ENCODE peak calls at places on chromosomes 6 and 20, in five cellular contexts. O is GM12878, K is H1, V is K562, W is SK-N-SH. J is an unnamed sample.
A peak's percentile ranks its signal among the peaks of the same experiment; 100 is the strongest.

GRCh38 chr6:7204726-7205125 is 97.0 kb downstream of the RREB1 start:
- DNase-seq in O (no peak), K (no peak), V (no peak), W (no peak), J (no peak)

GRCh38 chr6:157376241-157376640 is 4.7 kb upstream of the ZDHHC14 start:
- DNase-seq in O (no peak), K (no peak), V (no peak), W (no peak), J (no peak)

GRCh38 chr6:30615219-30615957 is 1.7 kb downstream of the PPP1R10 start:
- DNase-seq in O (no peak), K (peak; percentile 73), V (no peak), W (no peak), J (no peak)

GRCh38 chr6:45592991-45593390 is 215.3 kb upstream of the SUPT3H start:
- DNase-seq in O (no peak), K (no peak), V (no peak), W (no peak), J (no peak)

GRCh38 chr6:155264704-155265320 is 999 bp downstream of the CLDN20 start:
- DNase-seq in O (no peak), K (no peak), V (no peak), W (peak; percentile 73), J (no peak)

GRCh38 chr6:170535002-170535401 is 18.1 kb downstream of the PSMB1 start:
- DNase-seq in O (no peak), K (no peak), V (no peak), W (no peak), J (no peak)

GRCh38 chr6:110198561-110198960 is 18.3 kb downstream of the CDC40 start:
- DNase-seq in O (no peak), K (no peak), V (no peak), W (no peak), J (no peak)

GRCh38 chr6:24980507-24981384 is 45.0 kb upstream of the RIPOR2 start:
- DNase-seq in O (no peak), K (no peak), V (no peak), W (no peak), J (no peak)

GRCh38 chr6:155495011-155495768 is 39.6 kb upstream of the NOX3 start:
- DNase-seq in O (no peak), K (peak; percentile 53), V (no peak), W (peak; percentile 17), J (no peak)

GRCh38 chr6:13248953-13249432 is 79.3 kb downstream of the TBC1D7 start:
- DNase-seq in O (no peak), K (no peak), V (no peak), W (no peak), J (no peak)

GRCh38 chr6:39239527-39240154 is 10.4 kb upstream of the KCNK5 start:
- DNase-seq in O (no peak), K (no peak), V (no peak), W (no peak), J (no peak)

GRCh38 chr6:14211596-14211961 is 94.0 kb downstream of the CD83 start:
- DNase-seq in O (no peak), K (peak; percentile 33), V (peak; percentile 51), W (peak; percentile 61), J (peak; percentile 18)

GRCh38 chr6:35392773-35393672 is 50.7 kb downstream of the PPARD start:
- DNase-seq in O (no peak), K (no peak), V (peak; percentile 50), W (no peak), J (no peak)

GRCh38 chr6:106884576-106884975 is 90.0 kb downstream of the CD24 start:
- DNase-seq in O (no peak), K (no peak), V (no peak), W (no peak), J (no peak)

GRCh38 chr6:158168054-158168303 is at the start of gene SERAC1:
- DNase-seq in O (no peak), K (no peak), V (peak; percentile 97), W (peak; percentile 99), J (no peak)

GRCh38 chr6:8557019-8557748 is 121.8 kb upstream of the SLC35B3 start:
- DNase-seq in O (no peak), K (no peak), V (no peak), W (no peak), J (no peak)

GRCh38 chr6:17457405-17457804 is 64.0 kb downstream of the CAP2 start:
- DNase-seq in O (no peak), K (no peak), V (no peak), W (no peak), J (no peak)

GRCh38 chr6:164379786-164380185 is 929.6 kb downstream of the C6orf118 start:
- DNase-seq in O (no peak), K (no peak), V (no peak), W (no peak), J (no peak)

GRCh38 chr6:28769626-28770402 is 154.0 kb downstream of the TRIM27 start:
- DNase-seq in O (no peak), K (no peak), V (peak; percentile 61), W (no peak), J (no peak)

GRCh38 chr6:66930559-66931290 is 1223.7 kb upstream of the EYS start:
- DNase-seq in O (no peak), K (no peak), V (no peak), W (no peak), J (no peak)

GRCh38 chr6:141532211-141532610 is 600.5 kb upstream of the GJE1 start:
- DNase-seq in O (no peak), K (no peak), V (no peak), W (no peak), J (no peak)

GRCh38 chr6:16623733-16624132 is 137.5 kb downstream of the ATXN1 start:
- DNase-seq in O (no peak), K (no peak), V (no peak), W (no peak), J (no peak)

GRCh38 chr20:16760431-16761304 is 12.5 kb downstream of the OTOR start:
- DNase-seq in O (no peak), K (no peak), V (no peak), W (no peak), J (no peak)

GRCh38 chr6:90343581-90343980 is 46.9 kb upstream of the BACH2 start:
- DNase-seq in O (no peak), K (no peak), V (no peak), W (peak; percentile 20), J (no peak)

GRCh38 chr6:131687022-131687421 is 14.2 kb downstream of the OR2A4 start:
- DNase-seq in O (no peak), K (no peak), V (no peak), W (no peak), J (no peak)

GRCh38 chr6:95917034-95917433 is 98.7 kb upstream of the FUT9 start:
- DNase-seq in O (no peak), K (no peak), V (no peak), W (no peak), J (no peak)

GRCh38 chr6:92810913-92811312 is 608.4 kb downstream of the EPHA7 start:
- DNase-seq in O (peak; percentile 13), K (peak; percentile 19), V (peak; percentile 8), W (peak; percentile 47), J (no peak)

GRCh38 chr6:23106951-23107350 is 537.6 kb downstream of the HDGFL1 start:
- DNase-seq in O (no peak), K (no peak), V (no peak), W (no peak), J (no peak)

GRCh38 chr6:34056301-34056700 is 89.6 kb downstream of the GRM4 start:
- DNase-seq in O (no peak), K (peak; percentile 54), V (peak; percentile 97), W (no peak), J (peak; percentile 55)

GRCh38 chr20:986733-987355 is 15.3 kb downstream of the RSPO4 start:
- DNase-seq in O (no peak), K (no peak), V (no peak), W (no peak), J (no peak)

DNA sequence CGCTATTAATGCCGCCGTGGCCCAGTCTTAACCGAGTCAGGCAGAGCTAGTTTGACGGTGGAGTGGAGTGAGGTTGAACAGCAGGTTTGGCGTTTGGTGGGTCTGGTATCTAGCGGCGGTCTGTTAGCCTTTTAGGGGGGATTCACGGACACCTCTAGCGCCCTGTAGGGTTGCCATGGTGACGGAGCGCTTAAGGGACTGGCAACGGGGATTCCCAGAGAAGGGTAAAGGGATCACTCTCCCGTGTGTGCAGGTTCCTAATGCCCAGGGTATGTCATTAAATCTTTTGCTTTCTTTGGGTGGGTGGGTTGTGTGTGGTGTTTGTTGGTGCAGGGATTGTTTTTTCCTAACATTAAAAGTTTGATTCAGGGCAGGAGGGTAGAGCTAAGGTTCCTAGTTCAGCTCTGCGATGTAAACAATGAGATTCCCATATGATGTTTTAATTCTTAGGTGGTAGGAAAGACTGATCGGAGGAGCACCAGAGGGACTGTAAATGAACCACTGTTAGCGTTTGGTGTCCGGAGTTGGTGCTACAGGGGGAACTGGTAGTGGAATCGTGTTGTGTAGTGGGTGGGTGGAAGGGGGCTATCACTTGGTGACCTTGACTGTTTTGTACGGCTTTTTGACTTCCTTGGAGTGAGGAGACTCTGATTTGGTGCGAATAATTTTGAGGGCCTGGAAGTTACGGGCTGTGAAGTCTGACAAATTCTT is 4.9 kb downstream of the BRD2 start:
- DNase-seq in O (no peak), K (no peak), V (peak; percentile 58), W (no peak), J (no peak)
- TF ChIP-seq TAF1 in O (no peak), K (no peak), V (no peak), W (no peak), J (no peak)

DNA sequence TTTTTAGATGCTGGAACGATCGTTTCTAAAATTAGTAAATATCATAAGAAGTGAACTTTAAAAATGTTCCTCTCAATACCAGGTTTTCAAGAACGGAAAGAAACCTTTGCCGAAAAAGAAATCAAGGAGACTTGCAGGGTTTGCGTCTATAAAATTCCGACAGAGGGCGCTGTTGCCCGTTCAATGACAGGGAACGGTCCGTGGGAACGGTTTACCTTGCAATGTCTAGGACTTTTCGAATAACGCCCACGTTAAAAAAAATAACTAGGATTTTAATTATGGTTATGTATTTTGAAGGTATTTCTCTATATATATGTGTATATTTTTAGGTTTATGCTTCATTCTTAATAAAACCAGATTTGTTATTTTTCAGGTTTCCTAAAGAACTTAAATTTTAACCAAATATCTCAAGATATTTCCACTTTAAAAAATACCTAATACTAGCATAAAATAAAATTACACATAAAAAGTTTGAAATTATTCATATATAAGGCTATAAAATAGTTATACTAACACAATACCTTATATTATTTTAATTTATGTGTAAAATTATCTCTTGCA is 2.5 kb upstream of the TFAP2B start:
- DNase-seq in O (peak; percentile 19), K (no peak), V (peak; percentile 85), W (peak; percentile 63), J (no peak)
- TF ChIP-seq TAF1 in O (no peak), K (no peak), V (no peak), W (no peak), J (no peak)

GRCh38 chr6:85473748-85474147 is 23.9 kb downstream of the NT5E start:
- DNase-seq in O (no peak), K (no peak), V (no peak), W (no peak), J (no peak)
- TF ChIP-seq TAF1 in O (no peak), K (no peak), V (no peak), W (no peak), J (no peak)

GRCh38 chr20:37565134-37565811 is 37.6 kb upstream of the BLCAP start:
- DNase-seq in O (no peak), K (no peak), V (no peak), W (no peak), J (no peak)

GRCh38 chr20:37566590-37567330 is 39.1 kb upstream of the BLCAP start:
- DNase-seq in O (no peak), K (no peak), V (no peak), W (no peak), J (no peak)

GRCh38 chr20:37562695-37563480 is 35.2 kb upstream of the BLCAP start:
- DNase-seq in O (no peak), K (no peak), V (no peak), W (no peak), J (no peak)

GRCh38 chr20:37564016-37564387 is 36.3 kb upstream of the BLCAP start:
- DNase-seq in O (no peak), K (no peak), V (no peak), W (no peak), J (no peak)

GRCh38 chr20:37564388-37565133 is 36.9 kb upstream of the BLCAP start:
- DNase-seq in O (no peak), K (no peak), V (peak; percentile 81), W (peak; percentile 90), J (peak; percentile 73)
- TF ChIP-seq TAF1 in O (no peak), K (no peak), V (no peak), W (no peak), J (no peak)